ENCODE peak calls at places on chromosomes 5 and 9, in six cellular contexts. L is SK-N-SH, C is H1, G is A549, J is K562, R is GM12878. P is an unnamed sample.

GRCh38 chr5:169098331-169099121 is 202.4 kb downstream of the SLIT3 start:
- DNase-seq in L (no peak), C (no peak), G (no peak), J (no peak), R (no peak), P (no peak)

GRCh38 chr9:2241461-2241874 is 226.3 kb downstream of the SMARCA2 start:
- DNase-seq in L (peak), C (peak), G (peak), J (peak), R (no peak), P (no peak)

GRCh38 chr5:9391080-9391479 is 154.8 kb downstream of the SEMA5A start:
- DNase-seq in L (no peak), C (no peak), G (no peak), J (no peak), R (no peak), P (no peak)

GRCh38 chr5:135154197-135154596 is 120.2 kb upstream of the PITX1 start:
- DNase-seq in L (no peak), C (no peak), G (no peak), J (no peak), R (no peak), P (peak)

GRCh38 chr5:121533814-121534213 is 317.9 kb upstream of the FTMT start:
- DNase-seq in L (no peak), C (no peak), G (no peak), J (no peak), R (no peak), P (no peak)

GRCh38 chr5:7047862-7048261 is 334.6 kb downstream of the TENT4A start:
- DNase-seq in L (no peak), C (no peak), G (no peak), J (no peak), R (no peak), P (peak)

GRCh38 chr9:133453651-133454050 is 6.1 kb upstream of the CACFD1 start:
- DNase-seq in L (no peak), C (no peak), G (no peak), J (no peak), R (no peak), P (no peak)

GRCh38 chr5:32770444-32770843 is 59.3 kb downstream of the NPR3 start:
- DNase-seq in L (no peak), C (no peak), G (no peak), J (no peak), R (no peak), P (no peak)

GRCh38 chr5:40221255-40221654 is 458.5 kb upstream of the PTGER4 start:
- DNase-seq in L (no peak), C (no peak), G (no peak), J (no peak), R (no peak), P (no peak)

GRCh38 chr5:72106922-72107873 is at the start of gene MAP1B:
- DNase-seq in L (peak), C (peak), G (peak), J (peak), R (no peak), P (peak)

GRCh38 chr5:72096602-72097205 is 10.6 kb upstream of the MAP1B start:
- DNase-seq in L (no peak), C (no peak), G (no peak), J (no peak), R (no peak), P (no peak)

GRCh38 chr5:72101828-72102227 is 5.4 kb upstream of the MAP1B start:
- DNase-seq in L (no peak), C (no peak), G (no peak), J (no peak), R (no peak), P (no peak)
- TF ChIP-seq CHD2 in L (no peak), C (no peak), G (no peak), J (no peak), R (no peak), P (no peak)

GRCh38 chr5:37615184-37615583 is 224.7 kb downstream of the GDNF start:
- DNase-seq in L (no peak), C (no peak), G (no peak), J (no peak), R (no peak), P (no peak)
- TF ChIP-seq CHD2 in L (no peak), C (no peak), G (no peak), J (no peak), R (no peak), P (no peak)

DNA sequence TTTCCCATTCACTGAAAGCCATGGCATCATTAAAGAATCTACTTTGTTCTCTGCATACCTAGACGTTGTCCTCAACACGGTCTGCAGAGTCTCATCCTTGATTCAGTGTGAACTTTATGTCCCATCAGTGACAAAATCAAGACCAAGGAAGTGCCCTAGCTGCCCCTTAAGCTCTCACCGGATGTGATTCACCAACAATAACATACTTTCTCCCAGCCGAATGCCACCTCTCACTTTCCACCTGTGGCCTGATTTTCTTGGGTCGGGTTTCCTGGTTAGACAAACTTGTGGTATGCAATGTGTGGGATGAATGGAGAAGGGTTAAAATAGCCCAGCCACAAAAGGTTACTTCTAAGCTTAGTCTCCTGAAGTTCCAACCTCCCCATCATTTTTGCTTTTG is 145.3 kb upstream of the PAPPA start:
- DNase-seq in L (no peak), C (no peak), G (peak), J (no peak), R (no peak), P (no peak)
- TF ChIP-seq CHD2 in L (no peak), C (no peak), G (no peak), J (no peak), R (no peak), P (no peak)

GRCh38 chr5:178083942-178084341 is 29.4 kb upstream of the N4BP3 start:
- DNase-seq in L (no peak), C (no peak), G (no peak), J (no peak), R (no peak), P (no peak)

GRCh38 chr5:178081571-178082244 is 31.6 kb upstream of the N4BP3 start:
- DNase-seq in L (no peak), C (no peak), G (no peak), J (peak), R (no peak), P (no peak)

GRCh38 chr5:178090856-178091255 is 22.5 kb upstream of the N4BP3 start:
- DNase-seq in L (no peak), C (no peak), G (no peak), J (no peak), R (no peak), P (no peak)

GRCh38 chr5:178080618-178081410 is 32.5 kb upstream of the N4BP3 start:
- DNase-seq in L (no peak), C (no peak), G (no peak), J (no peak), R (no peak), P (no peak)

DNA sequence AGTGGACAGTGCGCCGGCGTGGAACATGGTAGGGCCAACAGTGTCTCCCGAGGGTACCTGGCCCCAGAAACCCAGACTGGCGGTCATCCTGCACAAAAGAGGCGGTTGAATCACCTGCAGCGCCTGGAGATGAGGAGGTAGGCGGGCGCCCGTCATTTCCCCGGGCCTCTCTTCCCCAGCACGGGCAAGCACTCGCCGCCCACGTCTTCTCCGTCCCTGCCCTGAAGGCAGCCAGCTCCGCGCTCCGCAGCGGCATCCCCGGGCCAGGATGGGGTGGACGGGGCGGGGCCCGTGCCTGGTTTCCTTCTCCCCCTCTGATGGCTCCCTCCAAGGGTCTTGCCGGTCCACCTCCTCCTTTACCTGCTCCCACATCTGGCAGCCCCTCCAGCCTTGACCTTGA is 27.1 kb upstream of the N4BP3 start:
- DNase-seq in L (peak), C (peak), G (no peak), J (no peak), R (no peak), P (no peak)
- TF ChIP-seq CHD2 in L (no peak), C (no peak), G (no peak), J (no peak), R (no peak), P (no peak)

GRCh38 chr5:75365740-75366139 is 28.7 kb downstream of the HMGCR start:
- DNase-seq in L (no peak), C (no peak), G (no peak), J (no peak), R (no peak), P (no peak)

GRCh38 chr5:75368391-75368790 is 31.4 kb downstream of the HMGCR start:
- DNase-seq in L (no peak), C (no peak), G (no peak), J (no peak), R (no peak), P (no peak)

GRCh38 chr5:75364571-75365280 is 27.7 kb downstream of the HMGCR start:
- DNase-seq in L (no peak), C (no peak), G (no peak), J (no peak), R (no peak), P (no peak)

GRCh38 chr5:75366787-75367186 is 29.8 kb downstream of the HMGCR start:
- DNase-seq in L (no peak), C (no peak), G (no peak), J (no peak), R (peak), P (no peak)

GRCh38 chr5:75367401-75367800 is 30.4 kb downstream of the HMGCR start:
- DNase-seq in L (no peak), C (no peak), G (no peak), J (no peak), R (no peak), P (no peak)
- TF ChIP-seq CHD2 in L (no peak), C (no peak), G (no peak), J (no peak), R (no peak), P (no peak)

GRCh38 chr9:134884492-134884891 is 3.9 kb downstream of the FCN2 start:
- DNase-seq in L (no peak), C (no peak), G (no peak), J (no peak), R (no peak), P (no peak)
- TF ChIP-seq CHD2 in L (no peak), C (no peak), G (no peak), J (no peak), R (no peak), P (no peak)